ENCODE peak calls at places on chromosomes 13 and 19, in four cellular contexts. W is HEK293T, Z is K562, O is HepG2. F is an unnamed sample.

GRCh38 chr19:49264258-49264657 is 60.7 kb downstream of the SLC6A16 start:
- DNase-seq in W (no peak), Z (peak), O (no peak), F (no peak)

GRCh38 chr19:17510220-17510993 is 1.0 kb upstream of the PGLS start:
- DNase-seq in W (no peak), Z (no peak), O (no peak), F (no peak)

GRCh38 chr13:109989686-109990085 is 203.3 kb upstream of the IRS2 start:
- DNase-seq in W (no peak), Z (no peak), O (no peak), F (no peak)

GRCh38 chr13:62875118-62875640 is 1459.5 kb upstream of the PCDH20 start:
- DNase-seq in W (no peak), Z (no peak), O (no peak), F (no peak)

GRCh38 chr19:6056801-6057650 is 53.3 kb downstream of the RFX2 start:
- DNase-seq in W (no peak), Z (no peak), O (peak), F (no peak)

GRCh38 chr13:30164141-30164540 is 143.2 kb downstream of the KATNAL1 start:
- DNase-seq in W (no peak), Z (no peak), O (no peak), F (no peak)

GRCh38 chr13:112522578-112522977 is 65.4 kb downstream of the TUBGCP3 start:
- DNase-seq in W (no peak), Z (no peak), O (no peak), F (no peak)

GRCh38 chr19:3185482-3186376 is at the start of gene NCLN:
- DNase-seq in W (peak), Z (peak), O (peak), F (peak)

GRCh38 chr13:81275666-81276258 is 934.8 kb upstream of the SPRY2 start:
- DNase-seq in W (peak), Z (no peak), O (no peak), F (no peak)

DNA sequence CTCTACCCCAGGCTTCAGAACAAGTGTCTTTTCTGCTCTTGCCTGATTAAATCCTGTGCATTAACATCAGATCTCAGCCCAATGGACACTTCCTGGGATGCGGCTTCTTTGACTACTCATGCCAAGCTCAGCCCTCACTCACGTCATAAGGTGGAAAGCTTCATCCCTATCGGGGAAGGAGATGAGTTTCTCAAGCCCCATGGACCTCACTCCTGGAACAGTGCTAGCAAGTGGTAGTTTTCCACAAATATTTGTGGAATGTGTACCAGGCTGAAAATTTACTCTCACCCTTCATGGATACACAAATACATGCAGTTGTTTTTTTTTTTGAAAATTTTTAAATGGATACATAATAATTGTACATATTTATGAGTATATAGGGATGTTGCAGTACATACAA is 34.6 kb upstream of the FARP1 start:
- DNase-seq in W (no peak), Z (no peak), O (no peak), F (no peak)
- TF ChIP-seq TARDBP in W (no peak), Z (no peak), O (no peak), F (no peak)

DNA sequence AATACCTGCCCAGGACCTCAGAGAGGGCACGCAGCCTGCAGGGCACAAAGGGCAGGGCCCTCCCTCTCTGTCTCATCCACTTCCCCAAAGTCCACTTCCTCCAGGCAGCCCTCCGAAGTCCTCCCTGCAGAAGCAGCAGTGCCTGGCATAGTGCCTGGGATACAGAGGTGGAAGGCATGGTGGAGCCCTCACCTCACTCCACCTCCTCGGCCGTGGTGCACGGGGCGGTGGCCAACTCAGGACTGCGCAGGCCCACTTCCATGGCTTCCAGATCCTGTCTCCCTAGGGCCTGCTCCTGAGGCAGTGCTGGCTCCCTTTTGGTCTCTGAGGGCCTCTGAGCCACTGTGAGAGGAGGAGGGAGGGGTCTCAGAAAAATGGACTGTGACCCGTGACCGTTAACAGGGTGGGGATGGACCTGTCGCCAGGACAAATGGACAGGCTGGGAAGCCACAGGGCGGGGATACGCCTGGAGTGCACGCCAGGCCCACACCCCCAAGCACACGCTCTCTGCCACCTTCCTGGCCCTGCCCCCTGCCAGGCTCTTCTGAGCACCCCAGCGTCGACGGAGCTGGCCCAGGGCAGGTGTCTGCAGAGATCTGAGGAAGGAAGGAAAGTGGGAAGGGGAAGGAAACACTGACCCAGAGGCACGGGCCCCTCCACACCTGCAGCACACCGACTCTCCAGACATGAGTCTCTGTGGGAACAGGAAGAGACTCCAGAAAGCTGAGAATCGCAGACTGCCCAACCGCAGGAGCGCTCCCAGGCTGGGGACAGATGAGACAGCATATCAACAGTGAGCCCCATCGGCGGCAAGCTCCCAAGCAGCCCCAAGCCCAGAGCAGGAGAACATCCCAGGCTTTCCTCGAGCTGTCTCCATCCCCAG is 8.4 kb downstream of the REXO1 start:
- DNase-seq in W (no peak), Z (no peak), O (peak), F (no peak)
- TF ChIP-seq TARDBP in W (no peak), Z (no peak), O (peak), F (no peak)

DNA sequence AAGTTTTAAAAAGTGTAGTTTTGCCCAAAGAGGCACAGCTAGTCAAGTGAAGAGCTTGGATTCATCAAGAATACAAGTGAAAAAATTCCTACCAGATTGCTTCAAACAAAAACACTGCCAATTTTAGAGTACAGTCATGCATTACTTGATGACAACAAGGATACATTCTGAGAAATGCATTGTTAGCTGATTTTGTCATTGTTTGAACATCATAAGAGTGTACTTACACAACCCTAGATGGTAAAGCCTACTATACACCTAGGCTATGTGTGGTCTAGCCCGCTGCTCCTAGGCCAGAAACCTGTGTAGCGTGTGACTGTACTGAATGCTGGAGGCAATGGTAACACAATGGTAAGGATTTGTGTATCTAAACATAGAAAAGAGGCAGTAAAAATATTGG is 41.1 kb downstream of the TMTC4 start:
- DNase-seq in W (no peak), Z (no peak), O (peak), F (no peak)
- TF ChIP-seq TARDBP in W (no peak), Z (no peak), O (no peak), F (no peak)

DNA sequence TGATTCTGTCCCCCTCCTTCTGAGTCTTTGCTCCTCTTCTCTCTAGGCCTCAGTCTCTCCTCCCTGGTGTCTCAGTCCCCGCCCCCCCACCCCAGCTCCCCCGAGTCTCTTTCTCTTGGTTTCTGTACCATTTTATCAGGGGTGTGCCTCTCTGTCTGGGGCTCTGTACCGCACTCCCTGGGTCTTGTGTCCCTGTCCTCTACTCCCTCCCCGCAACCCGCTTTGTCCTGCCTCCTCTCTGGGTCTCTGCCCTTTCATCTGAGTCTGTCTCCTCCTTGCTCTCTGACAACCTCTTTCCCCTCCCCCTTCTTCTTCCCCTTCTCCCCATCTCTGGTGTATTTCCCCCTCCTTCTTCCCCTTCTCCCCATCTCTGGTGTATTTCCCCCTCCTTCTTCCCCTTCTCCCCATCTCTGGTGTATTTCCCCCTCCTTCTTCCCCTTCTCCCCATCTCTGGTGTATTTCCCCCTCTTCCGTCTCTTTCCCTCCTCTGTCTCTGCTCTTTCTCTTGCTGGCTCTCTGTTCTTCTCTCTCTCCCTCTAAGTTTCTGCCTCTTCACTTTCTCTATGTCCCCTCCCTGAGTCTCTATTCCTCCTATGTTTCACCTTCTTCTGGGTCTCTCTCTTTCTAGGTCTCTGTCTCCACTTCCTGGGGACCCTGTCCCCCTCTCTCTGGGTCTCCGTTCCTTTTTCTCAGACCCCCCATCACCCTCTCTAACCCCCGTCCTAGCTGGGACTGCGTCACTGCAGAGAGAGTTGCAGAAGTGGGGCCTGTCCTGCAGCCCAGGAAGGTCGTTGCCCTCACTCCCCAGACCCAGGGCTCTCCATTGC is 2.2 kb upstream of the KCNC3 start:
- DNase-seq in W (no peak), Z (no peak), O (no peak), F (no peak)
- TF ChIP-seq TARDBP in W (no peak), Z (no peak), O (no peak), F (no peak)

GRCh38 chr19:47471733-47472457 is at the start of gene SLC8A2:
- DNase-seq in W (peak), Z (peak), O (peak), F (no peak)
- TF ChIP-seq TARDBP in W (no peak), Z (no peak), O (no peak), F (no peak)

GRCh38 chr19:10517760-10518443 is 655 bp upstream of the S1PR5 start:
- DNase-seq in W (peak), Z (peak), O (no peak), F (no peak)
- TF ChIP-seq TARDBP in W (no peak), Z (no peak), O (no peak), F (no peak)

GRCh38 chr19:46109876-46110275 is 14.6 kb downstream of the IGFL3 start:
- DNase-seq in W (no peak), Z (no peak), O (no peak), F (no peak)
- TF ChIP-seq TARDBP in W (no peak), Z (no peak), O (no peak), F (no peak)

GRCh38 chr19:29811125-29812079 is at the start of gene CCNE1:
- DNase-seq in W (peak), Z (peak), O (peak), F (no peak)

GRCh38 chr19:29813665-29814064 is 1.9 kb downstream of the CCNE1 start:
- DNase-seq in W (no peak), Z (no peak), O (no peak), F (no peak)

GRCh38 chr19:29815231-29815630 is 3.4 kb downstream of the CCNE1 start:
- DNase-seq in W (no peak), Z (no peak), O (no peak), F (peak)

GRCh38 chr19:29812080-29812880 is 489 bp downstream of the CCNE1 start:
- DNase-seq in W (no peak), Z (peak), O (no peak), F (no peak)

DNA sequence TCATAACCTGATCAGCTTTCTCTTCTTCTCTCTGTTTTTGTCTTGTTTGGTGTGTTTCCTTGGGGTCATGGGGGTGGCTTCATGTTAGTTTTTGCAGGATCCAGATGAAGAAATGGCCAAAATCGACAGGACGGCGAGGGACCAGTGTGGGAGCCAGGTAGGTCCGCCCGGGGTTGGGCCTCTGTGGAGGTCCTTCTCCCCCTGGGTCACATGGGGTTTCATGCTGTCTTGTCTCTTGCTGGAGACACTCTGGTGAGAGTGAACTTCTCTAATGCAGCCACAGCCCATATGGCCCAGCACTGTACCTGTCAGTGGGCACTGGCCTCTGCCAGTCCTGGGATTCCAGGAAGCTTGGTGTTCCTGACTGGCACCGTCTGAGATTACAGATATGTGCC is 1.1 kb downstream of the CCNE1 start:
- DNase-seq in W (no peak), Z (no peak), O (no peak), F (no peak)
- TF ChIP-seq TARDBP in W (no peak), Z (no peak), O (no peak), F (no peak)

GRCh38 chr13:36163303-36163702 is 32.1 kb upstream of the DCLK1 start:
- DNase-seq in W (no peak), Z (no peak), O (no peak), F (no peak)
- TF ChIP-seq TARDBP in W (no peak), Z (no peak), O (no peak), F (no peak)